ENCODE peak calls at places on chromosomes 2 and 18, in four cellular contexts. B is colonic mucosa, I is pancreas, P is HCT116. N is an unnamed sample. For H3K27me3, the result is how much of the 10 kb centered on the place peaks cover.

GRCh38 chr2:10914272-10914693 is 2.5 kb downstream of the KCNF1 start:
- DNase-seq in I (no peak), B (peak), P (no peak), N (no peak)

GRCh38 chr18:48529796-48530195 is 9.0 kb upstream of the CTIF start:
- DNase-seq in B (no peak), P (no peak), I (no peak), N (no peak)

GRCh38 chr2:58240595-58240937 is 559 bp downstream of the FANCL start:
- DNase-seq in B (no peak), I (no peak), P (peak), N (no peak)

GRCh38 chr18:50507120-50507590 is 52.7 kb upstream of the MAPK4 start:
- DNase-seq in B (no peak), P (no peak), I (peak), N (peak)

GRCh38 chr18:2970762-2971659 is 41.9 kb downstream of the LPIN2 start:
- DNase-seq in I (no peak), P (no peak), B (no peak), N (no peak)

GRCh38 chr2:48112911-48113687 is 206.8 kb upstream of the FBXO11 start:
- DNase-seq in I (no peak), P (no peak), B (no peak), N (no peak)

GRCh38 chr2:193695367-193695766 is 1500.6 kb upstream of the TMEFF2 start:
- DNase-seq in P (peak), I (no peak), B (no peak), N (no peak)

GRCh38 chr2:121282800-121283382 is 2.1 kb downstream of the TFCP2L1 start:
- DNase-seq in B (peak), I (peak), P (no peak), N (peak)

GRCh38 chr18:62741118-62741566 is 25.8 kb downstream of the PHLPP1 start:
- DNase-seq in B (peak), P (peak), I (no peak), N (no peak)

GRCh38 chr2:15673919-15674636 is 82.4 kb downstream of the DDX1 start:
- DNase-seq in I (no peak), B (no peak), P (peak), N (no peak)

GRCh38 chr2:68716948-68717661 is 17.5 kb upstream of the ARHGAP25 start:
- DNase-seq in P (no peak), I (no peak), B (no peak), N (no peak)

GRCh38 chr2:241011751-241012510 is 13.5 kb downstream of the SNED1 start:
- DNase-seq in P (no peak), B (no peak), I (no peak), N (peak)

GRCh38 chr2:238465487-238466241 is 38.9 kb downstream of the ASB1 start:
- DNase-seq in P (no peak), B (no peak), I (no peak), N (peak)

GRCh38 chr2:88658318-88658717 is 31.1 kb upstream of the EIF2AK3 start:
- DNase-seq in P (no peak), B (no peak), I (no peak), N (no peak)

GRCh38 chr2:215982465-215982875 is 30.9 kb downstream of the MREG start:
- DNase-seq in I (no peak), B (no peak), P (peak), N (peak)

GRCh38 chr2:241873803-241874110 is 4.2 kb downstream of the RTP5 start:
- DNase-seq in P (no peak), I (no peak), B (no peak), N (no peak)

GRCh38 chr2:160941290-160941846 is 218.9 kb upstream of the TANK start:
- DNase-seq in B (no peak), P (no peak), I (no peak), N (no peak)

GRCh38 chr2:84815146-84815545 is 65.7 kb downstream of the TRABD2A start:
- DNase-seq in B (no peak), P (no peak), I (no peak), N (no peak)

GRCh38 chr2:201366166-201366565 is 9.0 kb upstream of the FLACC1 start:
- DNase-seq in P (no peak), I (no peak), B (no peak), N (no peak)

GRCh38 chr2:71711470-71711857 is 258.1 kb downstream of the DYSF start:
- DNase-seq in P (no peak), I (no peak), B (no peak), N (no peak)

GRCh38 chr2:118970396-118971135 is 28.6 kb downstream of the MARCO start:
- DNase-seq in P (no peak), B (no peak), I (no peak), N (no peak)

GRCh38 chr2:64226611-64227010 is 82.4 kb upstream of the PELI1 start:
- DNase-seq in I (no peak), P (no peak), B (no peak), N (no peak)

GRCh38 chr2:24083567-24084385 is 858 bp downstream of the TP53I3 start:
- DNase-seq in I (no peak), P (peak), B (peak), N (peak)

GRCh38 chr2:179139506-179139905 is 89.6 kb upstream of the CCDC141 start:
- DNase-seq in P (no peak), I (no peak), B (no peak), N (no peak)

GRCh38 chr18:45277870-45278269 is 337.4 kb upstream of the SLC14A2 start:
- DNase-seq in P (no peak), B (peak), I (no peak), N (no peak)

GRCh38 chr2:172513935-172514586 is 41.8 kb upstream of the PDK1 start:
- DNase-seq in B (no peak), I (no peak), P (no peak), N (no peak)

GRCh38 chr18:25327631-25328030 is 24.3 kb downstream of the ZNF521 start:
- DNase-seq in I (no peak), B (no peak), P (no peak), N (no peak)

GRCh38 chr2:183840061-183840584 is 715.9 kb downstream of the NUP35 start:
- DNase-seq in B (no peak), I (no peak), P (no peak), N (no peak)

GRCh38 chr2:74198461-74199274 is at the start of gene MTHFD2:
- DNase-seq in I (peak), P (peak), B (peak), N (peak)

DNA sequence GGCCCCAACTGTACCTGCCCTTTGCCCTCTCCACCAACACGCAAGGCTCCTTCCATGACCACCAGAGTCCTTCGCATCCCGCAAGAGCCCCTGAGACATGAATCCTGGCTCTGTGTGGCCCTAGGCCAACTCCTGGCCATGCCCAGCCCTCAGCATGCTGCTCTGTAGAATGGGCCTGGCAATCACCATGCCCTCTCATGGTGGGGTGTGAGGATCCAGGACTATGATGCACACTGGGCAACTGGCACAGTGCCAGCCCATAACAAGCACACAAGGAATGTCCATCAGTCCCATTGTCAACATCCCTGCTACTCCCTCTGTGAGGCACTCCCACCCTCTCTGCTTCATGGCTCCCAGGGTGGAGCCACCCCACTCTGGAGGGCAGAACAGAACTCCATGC is 44.7 kb downstream of the FER1L5 start:
- DNase-seq in B (no peak), I (no peak), P (no peak), N (no peak)
- H3K27me3 ChIP-seq in B (under half), I (under half), P (under half), N (under half)

DNA sequence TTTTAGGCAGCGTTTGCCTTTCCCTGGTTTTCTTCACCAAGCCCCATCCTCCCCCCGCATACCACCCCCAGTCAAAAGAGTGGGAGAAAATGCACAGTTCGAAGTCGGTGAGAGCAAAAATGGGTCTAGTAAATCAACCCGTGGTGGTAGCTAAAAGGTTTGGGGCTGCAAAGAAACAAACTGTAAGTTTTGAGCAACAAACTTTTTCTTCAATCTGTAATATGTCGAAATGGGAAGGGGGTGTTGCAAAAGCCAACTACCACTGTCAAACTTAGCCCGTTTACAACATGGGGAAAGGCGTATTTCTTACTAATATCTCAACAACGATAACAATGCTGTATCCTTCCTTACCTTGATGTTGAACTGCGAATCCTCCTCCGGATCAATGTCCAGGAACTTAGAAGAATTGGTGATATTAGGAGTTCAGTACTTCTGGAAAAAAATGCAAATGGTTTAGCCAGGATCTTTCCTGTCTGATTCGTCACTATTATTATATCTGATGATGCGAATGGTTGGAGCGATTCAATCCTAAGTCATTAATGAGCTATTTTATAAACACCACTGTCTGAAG is 2.4 kb upstream of the SATB2 start:
- DNase-seq in B (no peak), I (no peak), P (peak), N (no peak)
- H3K27me3 ChIP-seq in B (under half), I (under half), P (under half), N (half or more)

GRCh38 chr2:199466704-199467461 is 9.1 kb upstream of the SATB2 start:
- DNase-seq in P (no peak), I (no peak), B (peak), N (no peak)
- H3K27me3 ChIP-seq in P (under half), I (under half), B (under half), N (half or more)

GRCh38 chr2:176147790-176148496 is 3.4 kb upstream of the HOXD4 start:
- DNase-seq in B (no peak), I (no peak), P (no peak), N (peak)
- H3K27me3 ChIP-seq in B (under half), I (under half), P (under half), N (under half)

GRCh38 chr18:65468881-65469280 is 281.9 kb upstream of the CDH7 start:
- DNase-seq in P (no peak), I (no peak), B (no peak), N (no peak)
- H3K27me3 ChIP-seq in P (under half), I (under half), B (under half), N (under half)

DNA sequence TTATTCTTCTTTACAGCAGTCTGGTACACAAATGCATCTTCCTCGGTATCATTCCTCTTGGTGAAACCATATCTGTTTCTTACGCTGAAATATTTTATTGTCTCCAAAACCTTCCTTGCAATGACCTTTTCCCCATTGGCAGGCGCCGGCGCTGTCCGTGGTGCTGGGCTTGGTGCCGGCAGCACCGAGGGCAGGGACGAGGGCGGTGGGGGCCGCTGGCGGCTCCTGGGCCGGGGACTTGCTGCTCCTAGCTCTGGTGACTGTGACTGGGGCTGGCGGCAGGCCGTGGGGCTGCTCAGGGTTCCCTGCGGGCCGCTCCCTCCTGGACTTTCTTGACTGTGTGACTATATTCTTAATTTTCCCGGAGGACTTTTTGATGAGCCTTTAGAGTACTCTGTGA is 72.5 kb downstream of the GPR39 start:
- DNase-seq in B (no peak), I (no peak), P (no peak), N (no peak)
- H3K27me3 ChIP-seq in B (under half), I (under half), P (under half), N (under half)

N was measured in stomach.